ENCODE peak calls at places on chromosomes 4 and X, in ten cellular contexts. One of them, this sample, is unnamed.

GRCh38 chr4:60683357-60683756 is 516.8 kb upstream of the ADGRL3 start:
- DNase-seq in tibial nerve: no peak
- DNase-seq in WERI-Rb-1: no peak
- DNase-seq in ovary: no peak
- DNase-seq in AG04450: peak; percentile 52
- DNase-seq in H9: no peak
- DNase-seq in fibroblast of lung: peak; percentile 66
- DNase-seq in pancreas: no peak
- DNase-seq in bronchial epithelial cell: peak; percentile 34
- DNase-seq in Peyer's patch: no peak
- DNase-seq in this sample: peak; percentile 49

GRCh38 chrX:147476008-147476407 is 435.7 kb upstream of the FMR1 start:
- DNase-seq in fibroblast of lung: no peak
- DNase-seq in H9: no peak
- DNase-seq in pancreas: no peak
- DNase-seq in bronchial epithelial cell: peak; percentile 0
- DNase-seq in Peyer's patch: no peak
- DNase-seq in tibial nerve: no peak
- DNase-seq in ovary: no peak
- DNase-seq in WERI-Rb-1: no peak
- DNase-seq in AG04450: no peak
- DNase-seq in this sample: no peak

GRCh38 chr4:178311992-178312391 is 869.8 kb upstream of the AGA start:
- DNase-seq in pancreas: no peak
- DNase-seq in WERI-Rb-1: no peak
- DNase-seq in fibroblast of lung: no peak
- DNase-seq in bronchial epithelial cell: no peak
- DNase-seq in ovary: no peak
- DNase-seq in Peyer's patch: no peak
- DNase-seq in tibial nerve: no peak
- DNase-seq in AG04450: no peak
- DNase-seq in H9: no peak
- DNase-seq in this sample: no peak

GRCh38 chrX:30865020-30865419 is 24.0 kb downstream of the TAB3 start:
- DNase-seq in Peyer's patch: no peak
- DNase-seq in pancreas: no peak
- DNase-seq in ovary: no peak
- DNase-seq in tibial nerve: no peak
- DNase-seq in fibroblast of lung: no peak
- DNase-seq in WERI-Rb-1: peak; percentile 8
- DNase-seq in H9: peak; percentile 41
- DNase-seq in bronchial epithelial cell: peak; percentile 27
- DNase-seq in AG04450: no peak
- DNase-seq in this sample: no peak

GRCh38 chr4:7414046-7414445 is 20.7 kb downstream of the PSAPL1 start:
- DNase-seq in ovary: peak; percentile 8
- DNase-seq in fibroblast of lung: no peak
- DNase-seq in H9: no peak
- DNase-seq in pancreas: peak; percentile 19
- DNase-seq in bronchial epithelial cell: no peak
- DNase-seq in Peyer's patch: no peak
- DNase-seq in AG04450: no peak
- DNase-seq in WERI-Rb-1: no peak
- DNase-seq in tibial nerve: no peak
- DNase-seq in this sample: no peak

GRCh38 chr4:20422398-20422797 is 170.7 kb downstream of the SLIT2 start:
- DNase-seq in pancreas: no peak
- DNase-seq in H9: peak; percentile 73
- DNase-seq in tibial nerve: no peak
- DNase-seq in AG04450: no peak
- DNase-seq in ovary: peak; percentile 17
- DNase-seq in WERI-Rb-1: peak; percentile 77
- DNase-seq in fibroblast of lung: peak; percentile 72
- DNase-seq in bronchial epithelial cell: peak; percentile 70
- DNase-seq in Peyer's patch: no peak
- DNase-seq in this sample: peak; percentile 48

GRCh38 chr4:7063362-7063761 is 4.5 kb downstream of the GRPEL1 start:
- DNase-seq in Peyer's patch: no peak
- DNase-seq in AG04450: no peak
- DNase-seq in WERI-Rb-1: peak; percentile 4
- DNase-seq in tibial nerve: no peak
- DNase-seq in pancreas: no peak
- DNase-seq in bronchial epithelial cell: no peak
- DNase-seq in H9: no peak
- DNase-seq in fibroblast of lung: no peak
- DNase-seq in ovary: peak; percentile 26
- DNase-seq in this sample: no peak

GRCh38 chr4:7351014-7351413 is 83.7 kb downstream of the PSAPL1 start:
- DNase-seq in pancreas: no peak
- DNase-seq in AG04450: no peak
- DNase-seq in ovary: no peak
- DNase-seq in H9: no peak
- DNase-seq in Peyer's patch: no peak
- DNase-seq in fibroblast of lung: no peak
- DNase-seq in WERI-Rb-1: no peak
- DNase-seq in bronchial epithelial cell: no peak
- DNase-seq in tibial nerve: no peak
- DNase-seq in this sample: no peak

GRCh38 chr4:45004847-45005565 is 278.6 kb upstream of the GNPDA2 start:
- DNase-seq in H9: no peak
- DNase-seq in Peyer's patch: no peak
- DNase-seq in ovary: no peak
- DNase-seq in bronchial epithelial cell: peak; percentile 6
- DNase-seq in tibial nerve: no peak
- DNase-seq in WERI-Rb-1: no peak
- DNase-seq in pancreas: no peak
- DNase-seq in fibroblast of lung: no peak
- DNase-seq in AG04450: no peak
- DNase-seq in this sample: peak; percentile 57

GRCh38 chr4:73704314-73705055 is 35.9 kb upstream of the CXCL8 start:
- DNase-seq in ovary: peak; percentile 48
- DNase-seq in pancreas: no peak
- DNase-seq in H9: no peak
- DNase-seq in WERI-Rb-1: no peak
- DNase-seq in tibial nerve: peak; percentile 89
- DNase-seq in Peyer's patch: no peak
- DNase-seq in fibroblast of lung: peak; percentile 100
- DNase-seq in AG04450: peak; percentile 95
- DNase-seq in bronchial epithelial cell: peak; percentile 100
- DNase-seq in this sample: peak; percentile 100

GRCh38 chr4:70938087-70938486 is 35.9 kb downstream of the MOB1B start:
- DNase-seq in Peyer's patch: no peak
- DNase-seq in WERI-Rb-1: no peak
- DNase-seq in ovary: no peak
- DNase-seq in bronchial epithelial cell: no peak
- DNase-seq in AG04450: no peak
- DNase-seq in pancreas: no peak
- DNase-seq in tibial nerve: no peak
- DNase-seq in fibroblast of lung: no peak
- DNase-seq in H9: no peak
- DNase-seq in this sample: no peak

GRCh38 chr4:79148369-79148768 is 177.5 kb downstream of the NAA11 start:
- DNase-seq in Peyer's patch: no peak
- DNase-seq in H9: no peak
- DNase-seq in tibial nerve: no peak
- DNase-seq in pancreas: no peak
- DNase-seq in AG04450: no peak
- DNase-seq in ovary: no peak
- DNase-seq in WERI-Rb-1: no peak
- DNase-seq in bronchial epithelial cell: no peak
- DNase-seq in fibroblast of lung: no peak
- DNase-seq in this sample: no peak

GRCh38 chr4:145732416-145732815 is 52.5 kb downstream of the C4orf51 start:
- DNase-seq in Peyer's patch: no peak
- DNase-seq in H9: no peak
- DNase-seq in fibroblast of lung: no peak
- DNase-seq in ovary: no peak
- DNase-seq in tibial nerve: no peak
- DNase-seq in WERI-Rb-1: no peak
- DNase-seq in pancreas: no peak
- DNase-seq in AG04450: no peak
- DNase-seq in bronchial epithelial cell: no peak
- DNase-seq in this sample: no peak

GRCh38 chr4:100348472-100348871 is 158.2 kb upstream of the DDIT4L start:
- DNase-seq in AG04450: no peak
- DNase-seq in fibroblast of lung: peak; percentile 71
- DNase-seq in tibial nerve: no peak
- DNase-seq in bronchial epithelial cell: peak; percentile 96
- DNase-seq in Peyer's patch: no peak
- DNase-seq in H9: no peak
- DNase-seq in ovary: no peak
- DNase-seq in WERI-Rb-1: no peak
- DNase-seq in pancreas: no peak
- DNase-seq in this sample: peak; percentile 80

GRCh38 chr4:95167809-95168208 is 381.0 kb downstream of the UNC5C start:
- DNase-seq in ovary: no peak
- DNase-seq in tibial nerve: no peak
- DNase-seq in WERI-Rb-1: no peak
- DNase-seq in pancreas: no peak
- DNase-seq in bronchial epithelial cell: no peak
- DNase-seq in AG04450: no peak
- DNase-seq in Peyer's patch: no peak
- DNase-seq in H9: no peak
- DNase-seq in fibroblast of lung: no peak
- DNase-seq in this sample: no peak

GRCh38 chr4:174633399-174633798 is 111.1 kb upstream of the HPGD start:
- DNase-seq in AG04450: no peak
- DNase-seq in WERI-Rb-1: no peak
- DNase-seq in pancreas: no peak
- DNase-seq in H9: no peak
- DNase-seq in Peyer's patch: no peak
- DNase-seq in bronchial epithelial cell: peak; percentile 78
- DNase-seq in ovary: no peak
- DNase-seq in tibial nerve: no peak
- DNase-seq in fibroblast of lung: no peak
- DNase-seq in this sample: no peak

GRCh38 chrX:19487520-19488200 is 27.6 kb downstream of the MAP3K15 start:
- DNase-seq in WERI-Rb-1: no peak
- DNase-seq in bronchial epithelial cell: no peak
- DNase-seq in Peyer's patch: no peak
- DNase-seq in fibroblast of lung: no peak
- DNase-seq in H9: no peak
- DNase-seq in AG04450: no peak
- DNase-seq in ovary: no peak
- DNase-seq in pancreas: no peak
- DNase-seq in tibial nerve: no peak
- DNase-seq in this sample: no peak
- H3K27me3 ChIP-seq in WERI-Rb-1: peaks cover 12% of the 10 kb centered on the region
- H3K27me3 ChIP-seq in bronchial epithelial cell: no peaks in the 10 kb centered on the region
- H3K27me3 ChIP-seq in Peyer's patch: no peaks in the 10 kb centered on the region
- H3K27me3 ChIP-seq in fibroblast of lung: no peaks in the 10 kb centered on the region
- H3K27me3 ChIP-seq in H9: no peaks in the 10 kb centered on the region
- H3K27me3 ChIP-seq in AG04450: no peaks in the 10 kb centered on the region
- H3K27me3 ChIP-seq in ovary: no peaks in the 10 kb centered on the region
- H3K27me3 ChIP-seq in pancreas: no peaks in the 10 kb centered on the region
- H3K27me3 ChIP-seq in tibial nerve: no peaks in the 10 kb centered on the region
- H3K27me3 ChIP-seq in this sample: no peaks in the 10 kb centered on the region

DNA sequence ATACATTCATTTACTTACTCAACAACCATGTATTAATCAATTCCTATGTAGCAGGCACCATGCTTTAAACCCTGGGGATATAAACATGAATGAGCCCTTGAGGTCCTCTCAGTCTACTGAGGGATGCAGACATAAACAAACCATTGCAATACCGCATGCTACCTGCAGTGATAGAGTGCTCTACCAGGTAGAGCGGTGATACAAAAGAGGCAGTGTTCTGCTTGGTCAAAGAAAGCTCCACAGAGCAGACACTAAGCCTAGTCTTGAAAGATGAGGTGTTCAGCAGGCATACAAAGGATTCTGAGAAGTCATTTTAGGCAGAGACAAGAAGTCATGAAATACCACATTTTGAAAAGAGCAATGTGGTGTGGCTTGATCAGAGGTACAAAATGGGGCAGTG is 26.9 kb upstream of the AMOT start:
- DNase-seq in tibial nerve: no peak
- DNase-seq in WERI-Rb-1: no peak
- DNase-seq in Peyer's patch: no peak
- DNase-seq in bronchial epithelial cell: no peak
- DNase-seq in ovary: no peak
- DNase-seq in AG04450: no peak
- DNase-seq in pancreas: no peak
- DNase-seq in H9: peak; percentile 52
- DNase-seq in fibroblast of lung: no peak
- DNase-seq in this sample: no peak
- TF ChIP-seq CTCF in tibial nerve: no peak
- TF ChIP-seq CTCF in WERI-Rb-1: no peak
- TF ChIP-seq CTCF in Peyer's patch: peak; percentile 9
- TF ChIP-seq CTCF in bronchial epithelial cell: no peak
- TF ChIP-seq CTCF in ovary: no peak
- TF ChIP-seq CTCF in AG04450: no peak
- TF ChIP-seq CTCF in pancreas: no peak
- TF ChIP-seq CTCF in H9: peak; percentile 63
- TF ChIP-seq CTCF in fibroblast of lung: no peak
- TF ChIP-seq CTCF in this sample: peak; percentile 20

GRCh38 chrX:41946973-41947612 is 23.7 kb upstream of the CASK start:
- DNase-seq in ovary: no peak
- DNase-seq in H9: no peak
- DNase-seq in fibroblast of lung: no peak
- DNase-seq in tibial nerve: no peak
- DNase-seq in Peyer's patch: no peak
- DNase-seq in WERI-Rb-1: peak; percentile 27
- DNase-seq in bronchial epithelial cell: no peak
- DNase-seq in AG04450: no peak
- DNase-seq in pancreas: no peak
- DNase-seq in this sample: no peak
- H3K27me3 ChIP-seq in ovary: no peaks in the 10 kb centered on the region
- H3K27me3 ChIP-seq in H9: no peaks in the 10 kb centered on the region
- H3K27me3 ChIP-seq in fibroblast of lung: no peaks in the 10 kb centered on the region
- H3K27me3 ChIP-seq in tibial nerve: no peaks in the 10 kb centered on the region
- H3K27me3 ChIP-seq in Peyer's patch: no peaks in the 10 kb centered on the region
- H3K27me3 ChIP-seq in WERI-Rb-1: no peaks in the 10 kb centered on the region
- H3K27me3 ChIP-seq in bronchial epithelial cell: no peaks in the 10 kb centered on the region
- H3K27me3 ChIP-seq in AG04450: peaks cover 3% of the 10 kb centered on the region
- H3K27me3 ChIP-seq in pancreas: no peaks in the 10 kb centered on the region
- H3K27me3 ChIP-seq in this sample: no peaks in the 10 kb centered on the region

GRCh38 chrX:143633530-143634372 is 2.1 kb downstream of the SLITRK4 start:
- DNase-seq in pancreas: peak; percentile 61
- DNase-seq in tibial nerve: no peak
- DNase-seq in WERI-Rb-1: no peak
- DNase-seq in bronchial epithelial cell: no peak
- DNase-seq in ovary: no peak
- DNase-seq in AG04450: no peak
- DNase-seq in H9: peak; percentile 32
- DNase-seq in fibroblast of lung: no peak
- DNase-seq in Peyer's patch: peak; percentile 25
- DNase-seq in this sample: no peak
- TF ChIP-seq CTCF in pancreas: no peak
- TF ChIP-seq CTCF in tibial nerve: no peak
- TF ChIP-seq CTCF in WERI-Rb-1: no peak
- TF ChIP-seq CTCF in bronchial epithelial cell: no peak
- TF ChIP-seq CTCF in ovary: no peak
- TF ChIP-seq CTCF in AG04450: no peak
- TF ChIP-seq CTCF in H9: no peak
- TF ChIP-seq CTCF in fibroblast of lung: no peak
- TF ChIP-seq CTCF in Peyer's patch: no peak
- TF ChIP-seq CTCF in this sample: no peak

GRCh38 chr4:128796934-128797333 is 12.6 kb upstream of the JADE1 start:
- DNase-seq in fibroblast of lung: no peak
- DNase-seq in ovary: no peak
- DNase-seq in H9: no peak
- DNase-seq in AG04450: no peak
- DNase-seq in bronchial epithelial cell: peak; percentile 87
- DNase-seq in pancreas: no peak
- DNase-seq in WERI-Rb-1: no peak
- DNase-seq in Peyer's patch: no peak
- DNase-seq in tibial nerve: no peak
- DNase-seq in this sample: peak; percentile 73
- H3K27me3 ChIP-seq in fibroblast of lung: no peaks in the 10 kb centered on the region
- H3K27me3 ChIP-seq in ovary: no peaks in the 10 kb centered on the region
- H3K27me3 ChIP-seq in H9: no peaks in the 10 kb centered on the region
- H3K27me3 ChIP-seq in AG04450: no peaks in the 10 kb centered on the region
- H3K27me3 ChIP-seq in bronchial epithelial cell: no peaks in the 10 kb centered on the region
- H3K27me3 ChIP-seq in pancreas: no peaks in the 10 kb centered on the region
- H3K27me3 ChIP-seq in WERI-Rb-1: no peaks in the 10 kb centered on the region
- H3K27me3 ChIP-seq in Peyer's patch: no peaks in the 10 kb centered on the region
- H3K27me3 ChIP-seq in tibial nerve: no peaks in the 10 kb centered on the region
- H3K27me3 ChIP-seq in this sample: peaks cover 6% of the 10 kb centered on the region

This sample was measured in foreskin keratinocyte.